ENCODE peak calls at places on chromosomes 2 and 18, in seven cellular contexts. One of them, this sample, is unnamed.

GRCh38 chr2:129237966-129238725 is 741.3 kb upstream of the RAB6C start:
- DNase-seq in NCI-H748 treated with DMSO at 0.1 percent for 48 hours: no peak
- DNase-seq in activated gamma-delta T cell treated with Interleukin-2 at 50 U/mL for 16 hours: no peak
- DNase-seq in posterior cingulate gyrus: no peak
- DNase-seq in CD8-positive, alpha-beta T cell: no peak
- DNase-seq in sigmoid colon: no peak
- DNase-seq in endothelial cell: no peak
- DNase-seq in this sample: no peak

GRCh38 chr2:215461836-215462532 is 26.1 kb upstream of the FN1 start:
- DNase-seq in NCI-H748 treated with DMSO at 0.1 percent for 48 hours: no peak
- DNase-seq in activated gamma-delta T cell treated with Interleukin-2 at 50 U/mL for 16 hours: no peak
- DNase-seq in posterior cingulate gyrus: no peak
- DNase-seq in CD8-positive, alpha-beta T cell: no peak
- DNase-seq in sigmoid colon: no peak
- DNase-seq in endothelial cell: no peak
- DNase-seq in this sample: no peak

GRCh38 chr2:226758886-226759660 is 40.5 kb downstream of the IRS1 start:
- DNase-seq in NCI-H748 treated with DMSO at 0.1 percent for 48 hours: no peak
- DNase-seq in activated gamma-delta T cell treated with Interleukin-2 at 50 U/mL for 16 hours: no peak
- DNase-seq in posterior cingulate gyrus: no peak
- DNase-seq in CD8-positive, alpha-beta T cell: no peak
- DNase-seq in sigmoid colon: no peak
- DNase-seq in endothelial cell: no peak
- DNase-seq in this sample: no peak

GRCh38 chr18:63366270-63366990 is 576 bp downstream of the KDSR start:
- DNase-seq in NCI-H748 treated with DMSO at 0.1 percent for 48 hours: peak
- DNase-seq in activated gamma-delta T cell treated with Interleukin-2 at 50 U/mL for 16 hours: peak
- DNase-seq in posterior cingulate gyrus: peak
- DNase-seq in CD8-positive, alpha-beta T cell: peak
- DNase-seq in sigmoid colon: peak
- DNase-seq in endothelial cell: peak
- DNase-seq in this sample: peak

GRCh38 chr2:86082768-86083167 is 22.9 kb downstream of the POLR1A start:
- DNase-seq in NCI-H748 treated with DMSO at 0.1 percent for 48 hours: no peak
- DNase-seq in activated gamma-delta T cell treated with Interleukin-2 at 50 U/mL for 16 hours: no peak
- DNase-seq in posterior cingulate gyrus: no peak
- DNase-seq in CD8-positive, alpha-beta T cell: no peak
- DNase-seq in sigmoid colon: no peak
- DNase-seq in endothelial cell: no peak
- DNase-seq in this sample: no peak

GRCh38 chr18:22185298-22185697 is 15.9 kb downstream of the GATA6 start:
- DNase-seq in NCI-H748 treated with DMSO at 0.1 percent for 48 hours: no peak
- DNase-seq in activated gamma-delta T cell treated with Interleukin-2 at 50 U/mL for 16 hours: no peak
- DNase-seq in posterior cingulate gyrus: no peak
- DNase-seq in CD8-positive, alpha-beta T cell: no peak
- DNase-seq in sigmoid colon: no peak
- DNase-seq in endothelial cell: no peak
- DNase-seq in this sample: no peak

GRCh38 chr18:13284330-13285027 is 65.9 kb downstream of the LDLRAD4 start:
- DNase-seq in NCI-H748 treated with DMSO at 0.1 percent for 48 hours: no peak
- DNase-seq in activated gamma-delta T cell treated with Interleukin-2 at 50 U/mL for 16 hours: no peak
- DNase-seq in posterior cingulate gyrus: no peak
- DNase-seq in CD8-positive, alpha-beta T cell: peak
- DNase-seq in sigmoid colon: no peak
- DNase-seq in endothelial cell: no peak
- DNase-seq in this sample: no peak

GRCh38 chr2:33496150-33496549 is 19.7 kb downstream of the RASGRP3 start:
- DNase-seq in NCI-H748 treated with DMSO at 0.1 percent for 48 hours: no peak
- DNase-seq in activated gamma-delta T cell treated with Interleukin-2 at 50 U/mL for 16 hours: no peak
- DNase-seq in posterior cingulate gyrus: no peak
- DNase-seq in CD8-positive, alpha-beta T cell: no peak
- DNase-seq in sigmoid colon: no peak
- DNase-seq in endothelial cell: no peak
- DNase-seq in this sample: no peak

GRCh38 chr2:112757265-112757664 is 7.1 kb downstream of the CKAP2L start:
- DNase-seq in NCI-H748 treated with DMSO at 0.1 percent for 48 hours: no peak
- DNase-seq in activated gamma-delta T cell treated with Interleukin-2 at 50 U/mL for 16 hours: no peak
- DNase-seq in posterior cingulate gyrus: no peak
- DNase-seq in CD8-positive, alpha-beta T cell: no peak
- DNase-seq in sigmoid colon: no peak
- DNase-seq in endothelial cell: no peak
- DNase-seq in this sample: peak

GRCh38 chr2:119455066-119455718 is 23.5 kb downstream of the TMEM37 start:
- DNase-seq in NCI-H748 treated with DMSO at 0.1 percent for 48 hours: no peak
- DNase-seq in activated gamma-delta T cell treated with Interleukin-2 at 50 U/mL for 16 hours: no peak
- DNase-seq in posterior cingulate gyrus: no peak
- DNase-seq in CD8-positive, alpha-beta T cell: no peak
- DNase-seq in sigmoid colon: no peak
- DNase-seq in endothelial cell: peak
- DNase-seq in this sample: peak

GRCh38 chr2:184890311-184890710 is 292.0 kb downstream of the ZNF804A start:
- DNase-seq in NCI-H748 treated with DMSO at 0.1 percent for 48 hours: no peak
- DNase-seq in activated gamma-delta T cell treated with Interleukin-2 at 50 U/mL for 16 hours: no peak
- DNase-seq in posterior cingulate gyrus: no peak
- DNase-seq in CD8-positive, alpha-beta T cell: no peak
- DNase-seq in sigmoid colon: no peak
- DNase-seq in endothelial cell: no peak
- DNase-seq in this sample: no peak

GRCh38 chr18:75831960-75832359 is 404.5 kb upstream of the SMIM21 start:
- DNase-seq in NCI-H748 treated with DMSO at 0.1 percent for 48 hours: no peak
- DNase-seq in activated gamma-delta T cell treated with Interleukin-2 at 50 U/mL for 16 hours: no peak
- DNase-seq in posterior cingulate gyrus: no peak
- DNase-seq in CD8-positive, alpha-beta T cell: no peak
- DNase-seq in sigmoid colon: no peak
- DNase-seq in endothelial cell: no peak
- DNase-seq in this sample: no peak

GRCh38 chr2:199806179-199806578 is 44.8 kb downstream of the FTCDNL1 start:
- DNase-seq in NCI-H748 treated with DMSO at 0.1 percent for 48 hours: no peak
- DNase-seq in activated gamma-delta T cell treated with Interleukin-2 at 50 U/mL for 16 hours: no peak
- DNase-seq in posterior cingulate gyrus: no peak
- DNase-seq in CD8-positive, alpha-beta T cell: no peak
- DNase-seq in sigmoid colon: no peak
- DNase-seq in endothelial cell: no peak
- DNase-seq in this sample: no peak

GRCh38 chr2:118577202-118577601 is 270.2 kb downstream of the EN1 start:
- DNase-seq in NCI-H748 treated with DMSO at 0.1 percent for 48 hours: no peak
- DNase-seq in activated gamma-delta T cell treated with Interleukin-2 at 50 U/mL for 16 hours: no peak
- DNase-seq in posterior cingulate gyrus: no peak
- DNase-seq in CD8-positive, alpha-beta T cell: no peak
- DNase-seq in sigmoid colon: no peak
- DNase-seq in endothelial cell: no peak
- DNase-seq in this sample: no peak

GRCh38 chr2:218954541-218955300 is 4.7 kb upstream of the CDK5R2 start:
- DNase-seq in NCI-H748 treated with DMSO at 0.1 percent for 48 hours: no peak
- DNase-seq in activated gamma-delta T cell treated with Interleukin-2 at 50 U/mL for 16 hours: no peak
- DNase-seq in posterior cingulate gyrus: peak
- DNase-seq in CD8-positive, alpha-beta T cell: no peak
- DNase-seq in sigmoid colon: no peak
- DNase-seq in endothelial cell: no peak
- DNase-seq in this sample: no peak

GRCh38 chr2:26401739-26402541 is at the start of gene DRC1:
- DNase-seq in NCI-H748 treated with DMSO at 0.1 percent for 48 hours: peak
- DNase-seq in activated gamma-delta T cell treated with Interleukin-2 at 50 U/mL for 16 hours: no peak
- DNase-seq in posterior cingulate gyrus: peak
- DNase-seq in CD8-positive, alpha-beta T cell: no peak
- DNase-seq in sigmoid colon: peak
- DNase-seq in endothelial cell: peak
- DNase-seq in this sample: no peak

GRCh38 chr18:23981369-23981768 is 33.2 kb upstream of the TTC39C start:
- DNase-seq in NCI-H748 treated with DMSO at 0.1 percent for 48 hours: no peak
- DNase-seq in activated gamma-delta T cell treated with Interleukin-2 at 50 U/mL for 16 hours: no peak
- DNase-seq in posterior cingulate gyrus: no peak
- DNase-seq in CD8-positive, alpha-beta T cell: no peak
- DNase-seq in sigmoid colon: no peak
- DNase-seq in endothelial cell: no peak
- DNase-seq in this sample: no peak

GRCh38 chr2:71603311-71603794 is 150.0 kb downstream of the DYSF start:
- DNase-seq in NCI-H748 treated with DMSO at 0.1 percent for 48 hours: no peak
- DNase-seq in activated gamma-delta T cell treated with Interleukin-2 at 50 U/mL for 16 hours: no peak
- DNase-seq in posterior cingulate gyrus: peak
- DNase-seq in CD8-positive, alpha-beta T cell: no peak
- DNase-seq in sigmoid colon: peak
- DNase-seq in endothelial cell: no peak
- DNase-seq in this sample: peak

GRCh38 chr18:56565596-56566355 is 72.6 kb downstream of the TXNL1 start:
- DNase-seq in NCI-H748 treated with DMSO at 0.1 percent for 48 hours: no peak
- DNase-seq in activated gamma-delta T cell treated with Interleukin-2 at 50 U/mL for 16 hours: no peak
- DNase-seq in posterior cingulate gyrus: no peak
- DNase-seq in CD8-positive, alpha-beta T cell: no peak
- DNase-seq in sigmoid colon: no peak
- DNase-seq in endothelial cell: no peak
- DNase-seq in this sample: no peak

GRCh38 chr2:46503686-46504085 is 24.3 kb downstream of the TMEM247 start:
- DNase-seq in NCI-H748 treated with DMSO at 0.1 percent for 48 hours: no peak
- DNase-seq in activated gamma-delta T cell treated with Interleukin-2 at 50 U/mL for 16 hours: no peak
- DNase-seq in posterior cingulate gyrus: no peak
- DNase-seq in CD8-positive, alpha-beta T cell: no peak
- DNase-seq in sigmoid colon: no peak
- DNase-seq in endothelial cell: no peak
- DNase-seq in this sample: no peak

This sample was measured in natural killer cell treated with Interleukin-12 subunit alpha and Interleukin-12 subunit beta and Interleukin-15 and Interleukin-18, amount 100 ng/mL, for 72 hours.